ENCODE peak calls at places on chromosomes 1 and 21, in eight cellular contexts. One of them, this sample, is unnamed.

GRCh38 chr1:47181095-47181954 is 8.5 kb downstream of the PDZK1IP1 start:
- DNase-seq in glutamatergic neuron: no peak
- DNase-seq in neural crest cell: no peak
- DNase-seq in EH: no peak
- DNase-seq in AG09319: no peak
- DNase-seq in anterior cingulate cortex: no peak
- DNase-seq in IMR-90: no peak
- DNase-seq in small intestine: no peak
- DNase-seq in this sample: no peak

GRCh38 chr1:211257831-211258225 is 1.3 kb upstream of the RCOR3 start:
- DNase-seq in glutamatergic neuron: no peak
- DNase-seq in neural crest cell: no peak
- DNase-seq in EH: peak
- DNase-seq in AG09319: no peak
- DNase-seq in anterior cingulate cortex: no peak
- DNase-seq in IMR-90: peak
- DNase-seq in small intestine: no peak
- DNase-seq in this sample: no peak

GRCh38 chr1:163875214-163875926 is 553.6 kb downstream of the NUF2 start:
- DNase-seq in glutamatergic neuron: no peak
- DNase-seq in neural crest cell: no peak
- DNase-seq in EH: peak
- DNase-seq in AG09319: peak
- DNase-seq in anterior cingulate cortex: no peak
- DNase-seq in IMR-90: peak
- DNase-seq in small intestine: peak
- DNase-seq in this sample: peak

GRCh38 chr1:46302091-46303037 is 1.1 kb downstream of the LRRC41 start:
- DNase-seq in glutamatergic neuron: peak
- DNase-seq in neural crest cell: peak
- DNase-seq in EH: peak
- DNase-seq in AG09319: no peak
- DNase-seq in anterior cingulate cortex: no peak
- DNase-seq in IMR-90: peak
- DNase-seq in small intestine: peak
- DNase-seq in this sample: peak

GRCh38 chr21:21177353-21177986 is 179.3 kb downstream of the NCAM2 start:
- DNase-seq in glutamatergic neuron: no peak
- DNase-seq in neural crest cell: no peak
- DNase-seq in EH: no peak
- DNase-seq in AG09319: no peak
- DNase-seq in anterior cingulate cortex: no peak
- DNase-seq in IMR-90: no peak
- DNase-seq in small intestine: no peak
- DNase-seq in this sample: no peak

GRCh38 chr1:160739098-160739511 is at the start of gene SLAMF7:
- DNase-seq in glutamatergic neuron: no peak
- DNase-seq in neural crest cell: no peak
- DNase-seq in EH: no peak
- DNase-seq in AG09319: no peak
- DNase-seq in anterior cingulate cortex: no peak
- DNase-seq in IMR-90: no peak
- DNase-seq in small intestine: peak
- DNase-seq in this sample: no peak

GRCh38 chr1:20322825-20323612 is 32.3 kb downstream of the VWA5B1 start:
- DNase-seq in glutamatergic neuron: no peak
- DNase-seq in neural crest cell: no peak
- DNase-seq in EH: peak
- DNase-seq in AG09319: no peak
- DNase-seq in anterior cingulate cortex: no peak
- DNase-seq in IMR-90: peak
- DNase-seq in small intestine: peak
- DNase-seq in this sample: no peak

GRCh38 chr1:245366886-245367285 is 212.1 kb downstream of the KIF26B start:
- DNase-seq in glutamatergic neuron: no peak
- DNase-seq in neural crest cell: no peak
- DNase-seq in EH: no peak
- DNase-seq in AG09319: no peak
- DNase-seq in anterior cingulate cortex: no peak
- DNase-seq in IMR-90: no peak
- DNase-seq in small intestine: no peak
- DNase-seq in this sample: no peak

GRCh38 chr1:208433086-208433485 is 188.9 kb upstream of the PLXNA2 start:
- DNase-seq in glutamatergic neuron: no peak
- DNase-seq in neural crest cell: no peak
- DNase-seq in EH: peak
- DNase-seq in AG09319: no peak
- DNase-seq in anterior cingulate cortex: no peak
- DNase-seq in IMR-90: no peak
- DNase-seq in small intestine: no peak
- DNase-seq in this sample: peak

GRCh38 chr1:91851130-91852010 is 34.6 kb downstream of the TGFBR3 start:
- DNase-seq in glutamatergic neuron: no peak
- DNase-seq in neural crest cell: no peak
- DNase-seq in EH: peak
- DNase-seq in AG09319: peak
- DNase-seq in anterior cingulate cortex: peak
- DNase-seq in IMR-90: peak
- DNase-seq in small intestine: peak
- DNase-seq in this sample: peak

GRCh38 chr1:11358991-11359390 is 86.0 kb downstream of the UBIAD1 start:
- DNase-seq in glutamatergic neuron: no peak
- DNase-seq in neural crest cell: no peak
- DNase-seq in EH: no peak
- DNase-seq in AG09319: no peak
- DNase-seq in anterior cingulate cortex: no peak
- DNase-seq in IMR-90: no peak
- DNase-seq in small intestine: no peak
- DNase-seq in this sample: no peak

GRCh38 chr1:62304975-62305374 is 14.3 kb downstream of the KANK4 start:
- DNase-seq in glutamatergic neuron: no peak
- DNase-seq in neural crest cell: no peak
- DNase-seq in EH: no peak
- DNase-seq in AG09319: no peak
- DNase-seq in anterior cingulate cortex: no peak
- DNase-seq in IMR-90: no peak
- DNase-seq in small intestine: no peak
- DNase-seq in this sample: no peak

GRCh38 chr1:59043796-59044195 is 253.1 kb upstream of the FGGY start:
- DNase-seq in glutamatergic neuron: no peak
- DNase-seq in neural crest cell: no peak
- DNase-seq in EH: peak
- DNase-seq in AG09319: peak
- DNase-seq in anterior cingulate cortex: no peak
- DNase-seq in IMR-90: peak
- DNase-seq in small intestine: peak
- DNase-seq in this sample: peak

GRCh38 chr1:99397029-99397428 is 132.7 kb downstream of the PLPPR4 start:
- DNase-seq in glutamatergic neuron: no peak
- DNase-seq in neural crest cell: no peak
- DNase-seq in EH: peak
- DNase-seq in AG09319: no peak
- DNase-seq in anterior cingulate cortex: no peak
- DNase-seq in IMR-90: peak
- DNase-seq in small intestine: no peak
- DNase-seq in this sample: no peak

GRCh38 chr1:76474922-76475321 is 392.4 kb upstream of the ST6GALNAC5 start:
- DNase-seq in glutamatergic neuron: no peak
- DNase-seq in neural crest cell: no peak
- DNase-seq in EH: no peak
- DNase-seq in AG09319: no peak
- DNase-seq in anterior cingulate cortex: no peak
- DNase-seq in IMR-90: no peak
- DNase-seq in small intestine: no peak
- DNase-seq in this sample: no peak

GRCh38 chr21:29789393-29789792 is 150.4 kb downstream of the GRIK1 start:
- DNase-seq in glutamatergic neuron: no peak
- DNase-seq in neural crest cell: no peak
- DNase-seq in EH: no peak
- DNase-seq in AG09319: no peak
- DNase-seq in anterior cingulate cortex: no peak
- DNase-seq in IMR-90: no peak
- DNase-seq in small intestine: no peak
- DNase-seq in this sample: no peak

GRCh38 chr1:230173176-230173575 is 106.1 kb downstream of the GALNT2 start:
- DNase-seq in glutamatergic neuron: no peak
- DNase-seq in neural crest cell: no peak
- DNase-seq in EH: peak
- DNase-seq in AG09319: no peak
- DNase-seq in anterior cingulate cortex: no peak
- DNase-seq in IMR-90: no peak
- DNase-seq in small intestine: no peak
- DNase-seq in this sample: no peak

GRCh38 chr1:222048030-222048632 is 306.2 kb upstream of the DUSP10 start:
- DNase-seq in glutamatergic neuron: no peak
- DNase-seq in neural crest cell: no peak
- DNase-seq in EH: peak
- DNase-seq in AG09319: no peak
- DNase-seq in anterior cingulate cortex: no peak
- DNase-seq in IMR-90: peak
- DNase-seq in small intestine: no peak
- DNase-seq in this sample: peak

GRCh38 chr1:178451529-178451928 is 45.2 kb downstream of the CLEC20A start:
- DNase-seq in glutamatergic neuron: no peak
- DNase-seq in neural crest cell: no peak
- DNase-seq in EH: peak
- DNase-seq in AG09319: no peak
- DNase-seq in anterior cingulate cortex: no peak
- DNase-seq in IMR-90: peak
- DNase-seq in small intestine: no peak
- DNase-seq in this sample: peak

GRCh38 chr1:213374369-213374768 is 323.3 kb downstream of the RPS6KC1 start:
- DNase-seq in glutamatergic neuron: peak
- DNase-seq in neural crest cell: peak
- DNase-seq in EH: peak
- DNase-seq in AG09319: no peak
- DNase-seq in anterior cingulate cortex: no peak
- DNase-seq in IMR-90: peak
- DNase-seq in small intestine: peak
- DNase-seq in this sample: peak

GRCh38 chr1:68140536-68140935 is 90.1 kb upstream of the DIRAS3 start:
- DNase-seq in glutamatergic neuron: no peak
- DNase-seq in neural crest cell: no peak
- DNase-seq in EH: peak
- DNase-seq in AG09319: no peak
- DNase-seq in anterior cingulate cortex: no peak
- DNase-seq in IMR-90: peak
- DNase-seq in small intestine: no peak
- DNase-seq in this sample: no peak

GRCh38 chr1:161307230-161307768 is 2.5 kb downstream of the MPZ start:
- DNase-seq in glutamatergic neuron: peak
- DNase-seq in neural crest cell: no peak
- DNase-seq in EH: peak
- DNase-seq in AG09319: no peak
- DNase-seq in anterior cingulate cortex: no peak
- DNase-seq in IMR-90: peak
- DNase-seq in small intestine: peak
- DNase-seq in this sample: peak

GRCh38 chr1:7586031-7586941 is 184.8 kb upstream of the VAMP3 start:
- DNase-seq in glutamatergic neuron: no peak
- DNase-seq in neural crest cell: no peak
- DNase-seq in EH: no peak
- DNase-seq in AG09319: no peak
- DNase-seq in anterior cingulate cortex: no peak
- DNase-seq in IMR-90: no peak
- DNase-seq in small intestine: peak
- DNase-seq in this sample: no peak

GRCh38 chr1:198778049-198778448 is 139.2 kb downstream of the PTPRC start:
- DNase-seq in glutamatergic neuron: no peak
- DNase-seq in neural crest cell: no peak
- DNase-seq in EH: peak
- DNase-seq in AG09319: no peak
- DNase-seq in anterior cingulate cortex: no peak
- DNase-seq in IMR-90: peak
- DNase-seq in small intestine: no peak
- DNase-seq in this sample: no peak

This sample was measured in LHCN-M2.